ENCODE peak calls at places on chromosomes 16 and 17, in five cellular contexts. U is adipocyte; W is stimulated activated CD8-positive, alpha-beta memory T cell treated with anti-CD3 and anti-CD28 coated beads, Interleukin-7, amount 100 ng/mL, for 24 hours; V is astrocyte of the spinal cord; N is stimulated activated CD4-positive, alpha-beta T cell treated with anti-CD3 and anti-CD28 coated beads, Interleukin-15, amount 100 ng/mL, for 48 hours. X is an unnamed sample.

GRCh38 chr17:7716299-7716886 is 1.2 kb upstream of the DNAH2 start:
- DNase-seq in U (no peak), W (no peak), V (no peak), N (no peak), X (no peak)

GRCh38 chr16:68668266-68668665 is 23.2 kb downstream of the CDH3 start:
- DNase-seq in U (no peak), W (no peak), V (no peak), N (peak), X (no peak)

GRCh38 chr16:1770328-1771071 is 843 bp downstream of the NME3 start:
- DNase-seq in U (no peak), W (no peak), V (peak), N (no peak), X (peak)

GRCh38 chr17:42065201-42065600 is 14.8 kb upstream of the C17orf113 start:
- DNase-seq in U (no peak), W (no peak), V (peak), N (no peak), X (no peak)

GRCh38 chr17:17313350-17313991 is 10.3 kb downstream of the NT5M start:
- DNase-seq in U (no peak), W (peak), V (no peak), N (peak), X (peak)

GRCh38 chr16:1964046-1964505 is 550 bp downstream of the RPS2 start:
- DNase-seq in U (peak), W (no peak), V (no peak), N (peak), X (peak)

GRCh38 chr17:48002920-48003685 is 32.2 kb downstream of the CDK5RAP3 start:
- DNase-seq in U (peak), W (no peak), V (no peak), N (no peak), X (no peak)

GRCh38 chr16:86069736-86070298 is 170.9 kb downstream of the IRF8 start:
- DNase-seq in U (no peak), W (no peak), V (no peak), N (no peak), X (no peak)

GRCh38 chr17:49996495-49997255 is 1.7 kb upstream of the DLX3 start:
- DNase-seq in U (peak), W (peak), V (peak), N (peak), X (peak)

GRCh38 chr17:27475070-27475673 is 18.9 kb downstream of the KSR1 start:
- DNase-seq in U (no peak), W (no peak), V (no peak), N (peak), X (no peak)

GRCh38 chr16:88735121-88735520 is 28.8 kb downstream of the CTU2 start:
- DNase-seq in U (no peak), W (no peak), V (no peak), N (no peak), X (no peak)

GRCh38 chr17:75087558-75088453 is at the start of gene SLC16A5:
- DNase-seq in U (peak), W (no peak), V (peak), N (no peak), X (peak)

GRCh38 chr16:305916-306315 is 23.0 kb downstream of the PDIA2 start:
- DNase-seq in U (no peak), W (no peak), V (no peak), N (no peak), X (no peak)

GRCh38 chr17:34452769-34453168 is 89.7 kb upstream of the CCL1 start:
- DNase-seq in U (peak), W (no peak), V (no peak), N (no peak), X (no peak)

GRCh38 chr17:13735444-13735843 is 133.7 kb upstream of the HS3ST3A1 start:
- DNase-seq in U (no peak), W (no peak), V (no peak), N (no peak), X (no peak)

GRCh38 chr16:2779151-2779920 is 2.3 kb upstream of the ELOB start:
- DNase-seq in U (no peak), W (no peak), V (no peak), N (no peak), X (no peak)

GRCh38 chr17:13835151-13835550 is 233.4 kb upstream of the HS3ST3A1 start:
- DNase-seq in U (no peak), W (no peak), V (peak), N (no peak), X (no peak)

GRCh38 chr16:11181889-11182279 is 74.1 kb downstream of the SOCS1 start:
- DNase-seq in U (no peak), W (no peak), V (no peak), N (peak), X (no peak)

GRCh38 chr17:80855968-80856862 is 135.4 kb upstream of the CHMP6 start:
- DNase-seq in U (peak), W (peak), V (peak), N (peak), X (peak)

GRCh38 chr17:56754523-56755208 is 79.1 kb downstream of the C17orf67 start:
- DNase-seq in U (peak), W (no peak), V (peak), N (no peak), X (no peak)

GRCh38 chr16:17173134-17173729 is 297.5 kb downstream of the XYLT1 start:
- DNase-seq in U (peak), W (no peak), V (peak), N (no peak), X (no peak)

GRCh38 chr17:51630101-51630671 is 369.8 kb downstream of the UTP18 start:
- DNase-seq in U (no peak), W (no peak), V (no peak), N (no peak), X (no peak)

GRCh38 chr17:42325026-42325425 is 36.7 kb downstream of the STAT5A start:
- DNase-seq in U (peak), W (no peak), V (peak), N (no peak), X (no peak)

GRCh38 chr17:55690105-55690508 is 32.6 kb downstream of the TMEM100 start:
- DNase-seq in U (peak), W (no peak), V (no peak), N (no peak), X (no peak)

GRCh38 chr16:50635505-50636392 is 45.4 kb downstream of the SNX20 start:
- DNase-seq in U (no peak), W (no peak), V (no peak), N (peak), X (no peak)

GRCh38 chr17:65678534-65678933 is 117.1 kb upstream of the AXIN2 start:
- DNase-seq in U (peak), W (no peak), V (no peak), N (no peak), X (no peak)

GRCh38 chr17:44384281-44384822 is 5.1 kb downstream of the ITGA2B start:
- DNase-seq in U (no peak), W (no peak), V (no peak), N (no peak), X (no peak)

GRCh38 chr16:27164280-27164837 is 39.0 kb upstream of the KDM8 start:
- DNase-seq in U (no peak), W (no peak), V (no peak), N (no peak), X (no peak)

GRCh38 chr16:84356591-84357116 is 11.7 kb upstream of the ATP2C2 start:
- DNase-seq in U (no peak), W (no peak), V (no peak), N (no peak), X (no peak)

GRCh38 chr17:77892469-77893143 is 65.9 kb upstream of the TNRC6C start:
- DNase-seq in U (no peak), W (no peak), V (no peak), N (no peak), X (peak)

GRCh38 chr17:27315796-27316465 is 22.0 kb downstream of the WSB1 start:
- DNase-seq in U (no peak), W (no peak), V (no peak), N (no peak), X (no peak)

GRCh38 chr17:35467824-35468223 is 19.3 kb upstream of the SLFN13 start:
- DNase-seq in U (no peak), W (no peak), V (no peak), N (no peak), X (no peak)

GRCh38 chr17:40883960-40884359 is 1.1 kb downstream of the KRT20 start:
- DNase-seq in U (no peak), W (no peak), V (no peak), N (no peak), X (no peak)

GRCh38 chr16:87233928-87234327 is 83.3 kb downstream of the C16orf95 start:
- DNase-seq in U (peak), W (no peak), V (peak), N (no peak), X (no peak)

GRCh38 chr17:66675273-66675990 is 159.5 kb upstream of the CACNG5 start:
- DNase-seq in U (no peak), W (no peak), V (no peak), N (no peak), X (no peak)

GRCh38 chr17:82527893-82528292 is 8.4 kb downstream of the FOXK2 start:
- DNase-seq in U (no peak), W (no peak), V (no peak), N (no peak), X (no peak)

GRCh38 chr17:47813077-47813476 is 8.5 kb downstream of the OSBPL7 start:
- DNase-seq in U (no peak), W (no peak), V (no peak), N (no peak), X (no peak)

GRCh38 chr16:75559564-75560372 is 3.7 kb upstream of the TMEM231 start:
- DNase-seq in U (peak), W (no peak), V (peak), N (no peak), X (no peak)

GRCh38 chr16:81220369-81220768 is 18.1 kb upstream of the BCO1 start:
- DNase-seq in U (no peak), W (no peak), V (no peak), N (no peak), X (no peak)

GRCh38 chr16:8720080-8720966 is 45.9 kb downstream of the ABAT start:
- DNase-seq in U (no peak), W (no peak), V (no peak), N (no peak), X (no peak)